ENCODE peak calls at places on chromosomes 3 and 15, in ten cellular contexts. One of them, this sample, is unnamed.

GRCh38 chr3:10249833-10250232 is 1.6 kb downstream of the TATDN2 start:
- DNase-seq in GM13977: no peak
- DNase-seq in DND-41: no peak
- DNase-seq in upper lobe of right lung: no peak
- DNase-seq in Calu3: no peak
- DNase-seq in testis: no peak
- DNase-seq in dorsolateral prefrontal cortex: no peak
- DNase-seq in glutamatergic neuron: no peak
- DNase-seq in body of pancreas: no peak
- DNase-seq in A549: no peak
- DNase-seq in this sample: no peak

GRCh38 chr3:190491533-190492054 is 22.3 kb upstream of the IL1RAP start:
- DNase-seq in Calu3: peak
- DNase-seq in glutamatergic neuron: no peak
- DNase-seq in body of pancreas: no peak
- DNase-seq in upper lobe of right lung: no peak
- DNase-seq in DND-41: no peak
- DNase-seq in GM13977: no peak
- DNase-seq in testis: no peak
- DNase-seq in dorsolateral prefrontal cortex: no peak
- DNase-seq in A549: no peak
- DNase-seq in this sample: no peak

GRCh38 chr3:15654096-15654495 is 52.6 kb downstream of the BTD start:
- DNase-seq in testis: no peak
- DNase-seq in body of pancreas: no peak
- DNase-seq in Calu3: no peak
- DNase-seq in A549: no peak
- DNase-seq in glutamatergic neuron: no peak
- DNase-seq in upper lobe of right lung: no peak
- DNase-seq in dorsolateral prefrontal cortex: no peak
- DNase-seq in DND-41: no peak
- DNase-seq in GM13977: no peak
- DNase-seq in this sample: no peak

GRCh38 chr15:52678036-52678467 is 1.1 kb downstream of the ATOSA start:
- DNase-seq in upper lobe of right lung: peak
- DNase-seq in A549: peak
- DNase-seq in dorsolateral prefrontal cortex: peak
- DNase-seq in glutamatergic neuron: peak
- DNase-seq in DND-41: peak
- DNase-seq in body of pancreas: peak
- DNase-seq in GM13977: peak
- DNase-seq in Calu3: peak
- DNase-seq in testis: peak
- DNase-seq in this sample: peak

GRCh38 chr15:58490405-58491150 is 58.8 kb downstream of the LIPC start:
- DNase-seq in Calu3: no peak
- DNase-seq in body of pancreas: peak
- DNase-seq in testis: no peak
- DNase-seq in glutamatergic neuron: no peak
- DNase-seq in DND-41: no peak
- DNase-seq in A549: no peak
- DNase-seq in dorsolateral prefrontal cortex: no peak
- DNase-seq in GM13977: no peak
- DNase-seq in upper lobe of right lung: no peak
- DNase-seq in this sample: no peak

GRCh38 chr3:15010664-15011063 is 54.5 kb downstream of the MRPS25 start:
- DNase-seq in body of pancreas: no peak
- DNase-seq in testis: no peak
- DNase-seq in dorsolateral prefrontal cortex: no peak
- DNase-seq in Calu3: no peak
- DNase-seq in glutamatergic neuron: no peak
- DNase-seq in upper lobe of right lung: no peak
- DNase-seq in A549: no peak
- DNase-seq in DND-41: no peak
- DNase-seq in GM13977: no peak
- DNase-seq in this sample: no peak

GRCh38 chr3:14883226-14883625 is 64.2 kb upstream of the NR2C2 start:
- DNase-seq in Calu3: no peak
- DNase-seq in testis: no peak
- DNase-seq in upper lobe of right lung: no peak
- DNase-seq in A549: no peak
- DNase-seq in glutamatergic neuron: no peak
- DNase-seq in dorsolateral prefrontal cortex: no peak
- DNase-seq in body of pancreas: no peak
- DNase-seq in DND-41: peak
- DNase-seq in GM13977: no peak
- DNase-seq in this sample: no peak

GRCh38 chr3:5699313-5699712 is 511.8 kb downstream of the EDEM1 start:
- DNase-seq in Calu3: peak
- DNase-seq in testis: no peak
- DNase-seq in A549: no peak
- DNase-seq in GM13977: no peak
- DNase-seq in body of pancreas: no peak
- DNase-seq in DND-41: no peak
- DNase-seq in upper lobe of right lung: no peak
- DNase-seq in dorsolateral prefrontal cortex: no peak
- DNase-seq in glutamatergic neuron: no peak
- DNase-seq in this sample: no peak

DNA sequence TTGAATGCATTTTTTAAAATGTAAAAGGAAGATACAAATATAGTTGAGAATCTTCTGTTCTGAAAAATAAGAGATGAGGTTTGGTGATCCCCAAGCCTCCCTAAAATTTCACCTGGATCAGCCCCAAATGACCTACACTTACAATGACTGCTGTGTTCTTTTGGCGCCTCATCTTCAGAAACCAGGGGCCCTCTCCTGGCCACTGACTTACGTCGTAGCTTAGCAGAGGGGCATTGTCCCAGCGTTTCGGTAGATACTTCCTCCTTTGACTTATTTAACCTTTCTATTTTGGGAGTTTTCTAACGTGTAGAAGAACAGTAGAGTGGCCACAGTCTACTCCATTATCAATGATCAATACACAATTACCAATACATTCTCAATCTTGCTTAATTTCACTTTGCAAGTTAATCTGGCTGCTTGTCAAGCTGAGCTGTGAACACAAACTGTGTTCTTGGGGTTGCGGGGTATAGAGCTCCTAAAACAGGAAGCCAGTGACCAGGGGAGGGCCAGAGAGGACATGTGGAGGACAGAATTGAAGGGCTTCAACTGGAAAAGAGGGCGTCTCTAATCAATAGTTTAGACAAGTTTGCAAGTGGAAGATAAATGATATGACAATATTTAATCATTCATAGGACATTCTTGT is 419.4 kb downstream of the LPP start:
- DNase-seq in DND-41: no peak
- DNase-seq in dorsolateral prefrontal cortex: no peak
- DNase-seq in Calu3: no peak
- DNase-seq in GM13977: no peak
- DNase-seq in A549: no peak
- DNase-seq in body of pancreas: no peak
- DNase-seq in upper lobe of right lung: no peak
- DNase-seq in glutamatergic neuron: no peak
- DNase-seq in testis: no peak
- DNase-seq in this sample: no peak
- TF ChIP-seq CTCF in DND-41: no peak
- TF ChIP-seq CTCF in dorsolateral prefrontal cortex: no peak
- TF ChIP-seq CTCF in Calu3: no peak
- TF ChIP-seq CTCF in GM13977: peak
- TF ChIP-seq CTCF in A549: no peak
- TF ChIP-seq CTCF in body of pancreas: no peak
- TF ChIP-seq CTCF in upper lobe of right lung: no peak
- TF ChIP-seq CTCF in glutamatergic neuron: no peak
- TF ChIP-seq CTCF in testis: no peak
- TF ChIP-seq CTCF in this sample: no peak

DNA sequence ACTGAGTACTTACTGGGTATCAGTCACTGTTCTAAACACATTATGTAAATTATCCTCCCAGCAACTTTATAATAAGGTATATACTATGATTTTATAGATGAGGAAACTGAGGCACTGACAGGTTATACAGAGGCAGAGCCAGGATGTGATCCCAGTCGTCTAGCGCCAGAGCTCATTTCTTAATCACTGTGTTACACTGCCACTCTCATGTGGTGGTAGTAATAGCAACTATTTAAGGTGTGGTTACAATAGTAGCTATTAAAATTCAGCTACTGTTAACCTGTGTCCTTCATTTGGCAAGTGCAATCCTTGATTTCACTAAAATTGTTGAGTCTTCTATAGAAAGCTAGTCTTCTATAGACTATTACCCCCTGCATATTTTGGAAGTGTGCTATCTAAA is 43.1 kb upstream of the TRPC1 start:
- DNase-seq in GM13977: no peak
- DNase-seq in Calu3: peak
- DNase-seq in glutamatergic neuron: no peak
- DNase-seq in testis: no peak
- DNase-seq in body of pancreas: no peak
- DNase-seq in dorsolateral prefrontal cortex: no peak
- DNase-seq in upper lobe of right lung: no peak
- DNase-seq in A549: peak
- DNase-seq in DND-41: no peak
- DNase-seq in this sample: no peak
- TF ChIP-seq CTCF in GM13977: no peak
- TF ChIP-seq CTCF in Calu3: peak
- TF ChIP-seq CTCF in glutamatergic neuron: no peak
- TF ChIP-seq CTCF in testis: no peak
- TF ChIP-seq CTCF in body of pancreas: no peak
- TF ChIP-seq CTCF in dorsolateral prefrontal cortex: no peak
- TF ChIP-seq CTCF in upper lobe of right lung: no peak
- TF ChIP-seq CTCF in A549: peak
- TF ChIP-seq CTCF in DND-41: no peak
- TF ChIP-seq CTCF in this sample: no peak

GRCh38 chr3:194296448-194296831 is 54.7 kb downstream of the CPN2 start:
- DNase-seq in GM13977: no peak
- DNase-seq in dorsolateral prefrontal cortex: peak
- DNase-seq in testis: no peak
- DNase-seq in A549: peak
- DNase-seq in upper lobe of right lung: peak
- DNase-seq in body of pancreas: peak
- DNase-seq in Calu3: peak
- DNase-seq in glutamatergic neuron: no peak
- DNase-seq in DND-41: no peak
- DNase-seq in this sample: no peak

GRCh38 chr3:194300392-194300758 is 50.8 kb downstream of the CPN2 start:
- DNase-seq in upper lobe of right lung: peak
- DNase-seq in GM13977: no peak
- DNase-seq in DND-41: no peak
- DNase-seq in Calu3: no peak
- DNase-seq in glutamatergic neuron: peak
- DNase-seq in testis: peak
- DNase-seq in body of pancreas: peak
- DNase-seq in A549: no peak
- DNase-seq in dorsolateral prefrontal cortex: no peak
- DNase-seq in this sample: peak

GRCh38 chr3:194300936-194301335 is 50.2 kb downstream of the CPN2 start:
- DNase-seq in Calu3: no peak
- DNase-seq in upper lobe of right lung: peak
- DNase-seq in glutamatergic neuron: no peak
- DNase-seq in dorsolateral prefrontal cortex: no peak
- DNase-seq in testis: no peak
- DNase-seq in A549: no peak
- DNase-seq in body of pancreas: no peak
- DNase-seq in GM13977: no peak
- DNase-seq in DND-41: no peak
- DNase-seq in this sample: no peak

GRCh38 chr3:194296832-194297666 is 54.1 kb downstream of the CPN2 start:
- DNase-seq in glutamatergic neuron: peak
- DNase-seq in testis: peak
- DNase-seq in body of pancreas: peak
- DNase-seq in A549: no peak
- DNase-seq in Calu3: peak
- DNase-seq in dorsolateral prefrontal cortex: peak
- DNase-seq in upper lobe of right lung: peak
- DNase-seq in GM13977: no peak
- DNase-seq in DND-41: no peak
- DNase-seq in this sample: peak

DNA sequence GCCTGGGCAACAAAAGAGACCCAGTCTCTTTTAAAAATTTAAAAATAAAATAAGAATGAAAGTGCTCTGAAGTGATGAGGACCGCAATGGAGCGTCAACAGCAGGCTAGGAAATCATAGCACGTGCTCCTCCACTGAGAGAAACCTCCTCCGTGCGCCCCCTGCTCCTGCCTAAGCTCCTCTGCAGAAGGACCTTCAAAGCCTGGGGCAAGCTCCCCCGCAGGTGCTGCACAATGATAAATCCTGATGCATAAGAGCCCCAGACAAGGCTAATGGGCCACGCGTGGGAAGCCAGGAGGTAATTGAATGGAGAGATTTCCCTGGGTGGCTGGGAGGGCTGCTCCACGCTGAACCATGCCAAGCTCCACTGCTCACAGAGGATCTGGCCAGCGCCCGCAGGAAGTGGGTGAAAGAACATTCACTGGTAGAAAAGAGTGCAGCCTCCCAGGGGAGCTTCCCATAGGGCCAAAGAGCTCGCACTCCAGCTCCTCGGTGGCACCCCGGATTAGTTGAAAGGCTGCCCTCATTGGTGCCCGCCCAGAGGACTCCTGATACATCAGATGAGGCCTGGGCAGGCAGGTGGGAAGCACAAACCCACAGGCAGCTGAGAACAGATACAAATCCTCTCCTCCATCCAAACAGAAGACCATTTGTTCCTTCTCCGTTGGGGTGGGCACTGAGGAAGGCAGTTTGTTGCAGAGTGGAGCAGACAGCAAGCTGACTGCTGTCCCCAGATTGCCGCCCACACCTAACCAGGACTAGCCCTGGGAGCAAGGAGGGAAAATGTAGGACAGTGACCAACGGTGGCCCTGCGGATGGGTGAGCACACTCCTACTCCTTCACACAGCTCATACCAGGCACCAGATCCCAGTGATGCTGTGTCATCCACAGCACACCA is 52.5 kb downstream of the CPN2 start:
- DNase-seq in testis: peak
- DNase-seq in dorsolateral prefrontal cortex: no peak
- DNase-seq in GM13977: no peak
- DNase-seq in upper lobe of right lung: peak
- DNase-seq in glutamatergic neuron: no peak
- DNase-seq in body of pancreas: no peak
- DNase-seq in A549: no peak
- DNase-seq in DND-41: peak
- DNase-seq in Calu3: no peak
- DNase-seq in this sample: no peak
- TF ChIP-seq CTCF in testis: no peak
- TF ChIP-seq CTCF in dorsolateral prefrontal cortex: no peak
- TF ChIP-seq CTCF in GM13977: no peak
- TF ChIP-seq CTCF in upper lobe of right lung: no peak
- TF ChIP-seq CTCF in glutamatergic neuron: no peak
- TF ChIP-seq CTCF in body of pancreas: no peak
- TF ChIP-seq CTCF in A549: no peak
- TF ChIP-seq CTCF in DND-41: no peak
- TF ChIP-seq CTCF in Calu3: no peak
- TF ChIP-seq CTCF in this sample: no peak

DNA sequence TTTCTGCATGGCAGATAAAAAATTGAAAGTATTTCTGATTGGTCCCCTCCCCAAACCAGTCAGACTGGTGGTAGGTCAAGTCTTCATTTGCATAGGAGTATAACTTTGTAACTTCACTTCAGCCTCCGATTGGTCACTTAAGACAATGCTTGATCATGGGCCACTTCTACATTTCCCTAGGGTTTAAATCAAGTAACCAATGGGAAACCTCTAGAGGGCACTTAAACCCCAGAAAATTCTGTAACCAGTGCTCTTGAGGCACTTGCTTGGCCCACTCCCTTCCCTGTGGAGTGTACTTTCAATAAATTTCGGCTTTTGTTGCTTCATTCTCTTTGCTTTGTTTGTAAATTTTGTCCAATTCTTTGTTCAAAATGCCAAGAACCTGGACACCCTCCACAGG is 225.5 kb downstream of the ARPP21 start:
- DNase-seq in upper lobe of right lung: no peak
- DNase-seq in testis: no peak
- DNase-seq in DND-41: no peak
- DNase-seq in Calu3: no peak
- DNase-seq in body of pancreas: no peak
- DNase-seq in A549: no peak
- DNase-seq in glutamatergic neuron: no peak
- DNase-seq in dorsolateral prefrontal cortex: no peak
- DNase-seq in GM13977: no peak
- DNase-seq in this sample: no peak
- TF ChIP-seq CTCF in upper lobe of right lung: no peak
- TF ChIP-seq CTCF in testis: no peak
- TF ChIP-seq CTCF in DND-41: no peak
- TF ChIP-seq CTCF in Calu3: no peak
- TF ChIP-seq CTCF in body of pancreas: no peak
- TF ChIP-seq CTCF in A549: no peak
- TF ChIP-seq CTCF in glutamatergic neuron: no peak
- TF ChIP-seq CTCF in dorsolateral prefrontal cortex: no peak
- TF ChIP-seq CTCF in GM13977: no peak
- TF ChIP-seq CTCF in this sample: no peak